ENCODE peak calls at places on chromosomes 6 and 20, in five cellular contexts. One of them, this sample, is unnamed.

GRCh38 chr20:32918296-32918695 is 59.6 kb downstream of the EFCAB8 start:
- DNase-seq in lower lobe of right lung: peak; percentile 38
- DNase-seq in cardiac muscle cell: no peak
- DNase-seq in BJ: no peak
- DNase-seq in suprapubic skin: peak; percentile 49
- DNase-seq in this sample: no peak

GRCh38 chr6:73983367-73983766 is 287.4 kb downstream of the CD109 start:
- DNase-seq in lower lobe of right lung: no peak
- DNase-seq in BJ: peak; percentile 67
- DNase-seq in cardiac muscle cell: peak; percentile 11
- DNase-seq in suprapubic skin: no peak
- DNase-seq in this sample: no peak

GRCh38 chr20:20677186-20677585 is 35.3 kb downstream of the RALGAPA2 start:
- DNase-seq in BJ: no peak
- DNase-seq in suprapubic skin: no peak
- DNase-seq in cardiac muscle cell: peak; percentile 43
- DNase-seq in lower lobe of right lung: no peak
- DNase-seq in this sample: no peak

GRCh38 chr20:31570735-31571617 is 34.1 kb upstream of the ID1 start:
- DNase-seq in lower lobe of right lung: no peak
- DNase-seq in BJ: peak; percentile 54
- DNase-seq in suprapubic skin: peak; percentile 78
- DNase-seq in cardiac muscle cell: no peak
- DNase-seq in this sample: no peak

GRCh38 chr20:32555584-32555983 is 29.5 kb downstream of the NOL4L start:
- DNase-seq in lower lobe of right lung: no peak
- DNase-seq in BJ: no peak
- DNase-seq in suprapubic skin: no peak
- DNase-seq in cardiac muscle cell: no peak
- DNase-seq in this sample: no peak

GRCh38 chr6:112309244-112309643 is 37.9 kb upstream of the RFPL4B start:
- DNase-seq in cardiac muscle cell: no peak
- DNase-seq in suprapubic skin: no peak
- DNase-seq in BJ: no peak
- DNase-seq in lower lobe of right lung: no peak
- DNase-seq in this sample: no peak

GRCh38 chr6:56096454-56096853 is 150.9 kb downstream of the COL21A1 start:
- DNase-seq in suprapubic skin: no peak
- DNase-seq in lower lobe of right lung: no peak
- DNase-seq in cardiac muscle cell: no peak
- DNase-seq in BJ: no peak
- DNase-seq in this sample: no peak

GRCh38 chr20:35004051-35004725 is 48.5 kb downstream of the MYH7B start:
- DNase-seq in BJ: no peak
- DNase-seq in cardiac muscle cell: no peak
- DNase-seq in lower lobe of right lung: peak; percentile 7
- DNase-seq in suprapubic skin: peak; percentile 52
- DNase-seq in this sample: no peak

GRCh38 chr6:13766201-13766634 is 48.1 kb downstream of the MCUR1 start:
- DNase-seq in cardiac muscle cell: peak; percentile 39
- DNase-seq in suprapubic skin: no peak
- DNase-seq in BJ: no peak
- DNase-seq in lower lobe of right lung: no peak
- DNase-seq in this sample: no peak

GRCh38 chr20:19757487-19757972 is 528 bp upstream of the RIN2 start:
- DNase-seq in lower lobe of right lung: peak; percentile 89
- DNase-seq in suprapubic skin: peak; percentile 92
- DNase-seq in BJ: no peak
- DNase-seq in cardiac muscle cell: peak; percentile 88
- DNase-seq in this sample: peak; percentile 28

GRCh38 chr6:32146287-32146686 is 5.5 kb downstream of the PRRT1 start:
- DNase-seq in cardiac muscle cell: peak; percentile 33
- DNase-seq in suprapubic skin: no peak
- DNase-seq in lower lobe of right lung: no peak
- DNase-seq in BJ: no peak
- DNase-seq in this sample: no peak

GRCh38 chr20:17023811-17024210 is 203.0 kb upstream of the PCSK2 start:
- DNase-seq in cardiac muscle cell: no peak
- DNase-seq in lower lobe of right lung: peak; percentile 65
- DNase-seq in BJ: no peak
- DNase-seq in suprapubic skin: no peak
- DNase-seq in this sample: no peak

GRCh38 chr20:49965781-49966304 is 16.9 kb upstream of the SNAI1 start:
- DNase-seq in cardiac muscle cell: no peak
- DNase-seq in lower lobe of right lung: no peak
- DNase-seq in BJ: no peak
- DNase-seq in suprapubic skin: no peak
- DNase-seq in this sample: no peak

GRCh38 chr20:19929749-19930148 is 87.4 kb upstream of the NAA20 start:
- DNase-seq in cardiac muscle cell: peak; percentile 37
- DNase-seq in suprapubic skin: no peak
- DNase-seq in lower lobe of right lung: no peak
- DNase-seq in BJ: no peak
- DNase-seq in this sample: no peak

GRCh38 chr20:44137210-44137781 is 49.7 kb downstream of the JPH2 start:
- DNase-seq in lower lobe of right lung: no peak
- DNase-seq in suprapubic skin: peak; percentile 59
- DNase-seq in BJ: peak; percentile 17
- DNase-seq in cardiac muscle cell: peak; percentile 68
- DNase-seq in this sample: peak; percentile 79

GRCh38 chr6:125236536-125237327 is 65.0 kb downstream of the HDDC2 start:
- DNase-seq in suprapubic skin: no peak
- DNase-seq in lower lobe of right lung: no peak
- DNase-seq in cardiac muscle cell: peak; percentile 30
- DNase-seq in BJ: no peak
- DNase-seq in this sample: no peak

DNA sequence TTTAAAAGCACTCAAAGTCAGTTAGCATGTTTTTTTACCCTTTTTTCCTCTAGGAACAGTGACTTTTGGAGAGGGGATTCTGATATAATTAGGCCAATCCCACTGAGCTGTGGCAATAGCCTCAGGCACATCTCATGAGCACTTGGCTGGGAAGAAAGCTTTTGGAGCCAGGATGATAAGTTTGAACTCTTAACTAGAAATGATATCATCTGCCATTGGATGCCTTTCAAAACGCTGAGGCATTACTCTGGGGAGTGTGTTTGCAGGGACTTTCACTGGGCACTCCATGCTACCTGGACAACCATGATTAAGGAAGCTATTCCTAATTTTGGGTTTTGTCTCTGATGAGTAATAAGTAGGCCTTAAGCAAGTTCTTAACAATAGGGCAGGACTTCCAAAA is 3.7 kb downstream of the SCGN start:
- DNase-seq in suprapubic skin: no peak
- DNase-seq in cardiac muscle cell: peak; percentile 4
- DNase-seq in BJ: no peak
- DNase-seq in lower lobe of right lung: no peak
- DNase-seq in this sample: no peak
- H3K27me3 ChIP-seq in suprapubic skin: peaks cover 42% of the 10 kb centered on the region
- H3K27me3 ChIP-seq in cardiac muscle cell: peaks cover 52% of the 10 kb centered on the region
- H3K27me3 ChIP-seq in BJ: no peaks in the 10 kb centered on the region
- H3K27me3 ChIP-seq in lower lobe of right lung: peaks cover 44% of the 10 kb centered on the region
- H3K27me3 ChIP-seq in this sample: no peaks in the 10 kb centered on the region

GRCh38 chr6:142184332-142184731 is 37.3 kb downstream of the VTA1 start:
- DNase-seq in BJ: no peak
- DNase-seq in suprapubic skin: no peak
- DNase-seq in cardiac muscle cell: no peak
- DNase-seq in lower lobe of right lung: no peak
- DNase-seq in this sample: no peak

GRCh38 chr6:142192343-142192742 is 45.3 kb downstream of the VTA1 start:
- DNase-seq in suprapubic skin: no peak
- DNase-seq in BJ: no peak
- DNase-seq in cardiac muscle cell: no peak
- DNase-seq in lower lobe of right lung: no peak
- DNase-seq in this sample: no peak

GRCh38 chr6:142187209-142187608 is 40.1 kb downstream of the VTA1 start:
- DNase-seq in BJ: no peak
- DNase-seq in lower lobe of right lung: no peak
- DNase-seq in suprapubic skin: no peak
- DNase-seq in cardiac muscle cell: peak; percentile 67
- DNase-seq in this sample: no peak
- H3K27me3 ChIP-seq in BJ: no peaks in the 10 kb centered on the region
- H3K27me3 ChIP-seq in lower lobe of right lung: no peaks in the 10 kb centered on the region
- H3K27me3 ChIP-seq in suprapubic skin: no peaks in the 10 kb centered on the region
- H3K27me3 ChIP-seq in cardiac muscle cell: no peaks in the 10 kb centered on the region
- H3K27me3 ChIP-seq in this sample: no peaks in the 10 kb centered on the region

GRCh38 chr20:63074182-63074581 is 67.4 kb upstream of the BHLHE23 start:
- DNase-seq in cardiac muscle cell: no peak
- DNase-seq in BJ: no peak
- DNase-seq in lower lobe of right lung: peak; percentile 24
- DNase-seq in suprapubic skin: peak; percentile 28
- DNase-seq in this sample: no peak

GRCh38 chr20:63073738-63074065 is 66.9 kb upstream of the BHLHE23 start:
- DNase-seq in suprapubic skin: no peak
- DNase-seq in BJ: no peak
- DNase-seq in cardiac muscle cell: no peak
- DNase-seq in lower lobe of right lung: peak; percentile 29
- DNase-seq in this sample: no peak

GRCh38 chr20:63073051-63073737 is 66.4 kb upstream of the BHLHE23 start:
- DNase-seq in BJ: no peak
- DNase-seq in suprapubic skin: peak; percentile 44
- DNase-seq in cardiac muscle cell: no peak
- DNase-seq in lower lobe of right lung: peak; percentile 30
- DNase-seq in this sample: no peak

GRCh38 chr20:63076421-63076820 is 69.7 kb upstream of the BHLHE23 start:
- DNase-seq in suprapubic skin: no peak
- DNase-seq in lower lobe of right lung: peak; percentile 15
- DNase-seq in BJ: no peak
- DNase-seq in cardiac muscle cell: no peak
- DNase-seq in this sample: no peak

GRCh38 chr20:63074631-63075030 is 67.9 kb upstream of the BHLHE23 start:
- DNase-seq in BJ: no peak
- DNase-seq in suprapubic skin: peak; percentile 25
- DNase-seq in lower lobe of right lung: no peak
- DNase-seq in cardiac muscle cell: no peak
- DNase-seq in this sample: no peak
- H3K27me3 ChIP-seq in BJ: peaks cover 4% of the 10 kb centered on the region
- H3K27me3 ChIP-seq in suprapubic skin: peaks cover 64% of the 10 kb centered on the region
- H3K27me3 ChIP-seq in lower lobe of right lung: peaks cover 48% of the 10 kb centered on the region
- H3K27me3 ChIP-seq in cardiac muscle cell: peaks cover 48% of the 10 kb centered on the region
- H3K27me3 ChIP-seq in this sample: peaks cover 5% of the 10 kb centered on the region

DNA sequence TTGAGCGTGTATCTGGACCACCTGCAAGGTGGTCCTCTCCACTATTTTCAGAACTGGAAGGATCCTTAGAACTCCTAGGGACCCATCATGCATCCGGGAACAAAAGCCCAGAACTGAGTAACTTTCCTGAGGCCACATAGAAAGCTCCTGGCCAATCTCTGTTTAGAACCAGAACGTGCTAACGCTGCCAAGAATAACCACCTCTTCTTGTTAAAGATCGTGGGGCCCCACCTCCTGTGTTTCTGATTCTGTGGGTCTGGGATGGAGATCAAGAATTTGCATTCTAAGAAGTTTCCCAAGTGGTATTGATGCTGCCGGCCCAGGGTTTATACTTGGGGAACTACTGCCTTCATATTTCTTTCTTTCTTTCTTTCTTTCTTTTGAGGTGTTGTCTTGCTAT is 13.3 kb downstream of the CD40 start:
- DNase-seq in suprapubic skin: no peak
- DNase-seq in BJ: no peak
- DNase-seq in cardiac muscle cell: peak; percentile 61
- DNase-seq in lower lobe of right lung: no peak
- DNase-seq in this sample: no peak
- H3K27me3 ChIP-seq in suprapubic skin: peaks cover 25% of the 10 kb centered on the region
- H3K27me3 ChIP-seq in BJ: peaks cover 2% of the 10 kb centered on the region
- H3K27me3 ChIP-seq in cardiac muscle cell: no peaks in the 10 kb centered on the region
- H3K27me3 ChIP-seq in lower lobe of right lung: peaks cover 14% of the 10 kb centered on the region
- H3K27me3 ChIP-seq in this sample: no peaks in the 10 kb centered on the region

GRCh38 chr6:1593958-1594314 is 15.8 kb upstream of the FOXC1 start:
- DNase-seq in BJ: no peak
- DNase-seq in suprapubic skin: no peak
- DNase-seq in lower lobe of right lung: no peak
- DNase-seq in cardiac muscle cell: no peak
- DNase-seq in this sample: no peak
- H3K27me3 ChIP-seq in BJ: peaks cover 4% of the 10 kb centered on the region
- H3K27me3 ChIP-seq in suprapubic skin: peaks cover 69% of the 10 kb centered on the region
- H3K27me3 ChIP-seq in lower lobe of right lung: peaks cover 42% of the 10 kb centered on the region
- H3K27me3 ChIP-seq in cardiac muscle cell: peaks cover 15% of the 10 kb centered on the region
- H3K27me3 ChIP-seq in this sample: no peaks in the 10 kb centered on the region

GRCh38 chr6:130393306-130393705 is 27.5 kb downstream of the TMEM200A start:
- DNase-seq in lower lobe of right lung: no peak
- DNase-seq in cardiac muscle cell: no peak
- DNase-seq in suprapubic skin: no peak
- DNase-seq in BJ: no peak
- DNase-seq in this sample: no peak

GRCh38 chr6:130395164-130395563 is 29.3 kb downstream of the TMEM200A start:
- DNase-seq in lower lobe of right lung: no peak
- DNase-seq in BJ: no peak
- DNase-seq in cardiac muscle cell: no peak
- DNase-seq in suprapubic skin: no peak
- DNase-seq in this sample: no peak

GRCh38 chr6:130390890-130391289 is 25.1 kb downstream of the TMEM200A start:
- DNase-seq in cardiac muscle cell: no peak
- DNase-seq in lower lobe of right lung: no peak
- DNase-seq in BJ: no peak
- DNase-seq in suprapubic skin: no peak
- DNase-seq in this sample: no peak

GRCh38 chr6:130394238-130394637 is 28.4 kb downstream of the TMEM200A start:
- DNase-seq in cardiac muscle cell: no peak
- DNase-seq in lower lobe of right lung: no peak
- DNase-seq in BJ: no peak
- DNase-seq in suprapubic skin: no peak
- DNase-seq in this sample: no peak

DNA sequence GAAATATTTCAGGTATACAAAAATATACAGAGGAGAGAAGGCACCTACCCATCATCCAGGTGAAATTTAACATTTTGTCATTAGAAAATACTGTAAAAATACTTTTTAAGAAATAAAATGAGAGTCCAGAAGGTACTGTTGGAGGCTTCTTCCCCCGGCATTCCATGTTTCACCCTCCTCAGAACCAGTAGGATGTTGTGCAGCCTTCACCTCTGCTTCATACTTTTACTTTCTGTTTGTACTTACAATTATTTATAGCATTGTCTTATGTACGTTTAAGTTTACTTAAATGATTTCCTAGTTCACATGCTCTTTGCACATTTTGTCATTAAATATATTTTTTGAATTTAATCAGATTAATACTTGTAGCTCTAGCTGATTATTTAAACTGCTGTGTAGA is 30.9 kb downstream of the TMEM200A start:
- DNase-seq in BJ: no peak
- DNase-seq in lower lobe of right lung: no peak
- DNase-seq in cardiac muscle cell: peak; percentile 27
- DNase-seq in suprapubic skin: no peak
- DNase-seq in this sample: no peak
- H3K27me3 ChIP-seq in BJ: no peaks in the 10 kb centered on the region
- H3K27me3 ChIP-seq in lower lobe of right lung: no peaks in the 10 kb centered on the region
- H3K27me3 ChIP-seq in cardiac muscle cell: no peaks in the 10 kb centered on the region
- H3K27me3 ChIP-seq in suprapubic skin: no peaks in the 10 kb centered on the region
- H3K27me3 ChIP-seq in this sample: no peaks in the 10 kb centered on the region